ENCODE peak calls at places on chromosomes 5 and 9, in four cellular contexts. P is A549, C is K562, G is HepG2. D is an unnamed sample.

GRCh38 chr5:40503438-40503837 is 176.3 kb upstream of the PTGER4 start:
- DNase-seq in P (no peak), C (no peak), G (no peak), D (no peak)

GRCh38 chr5:142540774-142541466 is 145.0 kb downstream of the FGF1 start:
- DNase-seq in P (no peak), C (no peak), G (no peak), D (no peak)

GRCh38 chr9:26673276-26673675 is 219.3 kb downstream of the CAAP1 start:
- DNase-seq in P (no peak), C (no peak), G (no peak), D (no peak)

GRCh38 chr9:76629205-76629990 is 134.8 kb upstream of the PCA3 start:
- DNase-seq in P (no peak), C (no peak), G (no peak), D (no peak)

GRCh38 chr5:170896779-170897178 is 35.0 kb downstream of the RANBP17 start:
- DNase-seq in P (no peak), C (no peak), G (no peak), D (peak; percentile 88)

GRCh38 chr5:129852747-129853352 is 51.4 kb upstream of the CHSY3 start:
- DNase-seq in P (peak; percentile 43), C (peak; percentile 73), G (peak; percentile 56), D (peak; percentile 94)

GRCh38 chr5:52798952-52799351 is 11.2 kb downstream of the ITGA1 start:
- DNase-seq in P (no peak), C (no peak), G (no peak), D (no peak)

GRCh38 chr5:6471252-6471651 is 22.6 kb downstream of the UBE2QL1 start:
- DNase-seq in P (no peak), C (no peak), G (no peak), D (no peak)

GRCh38 chr5:158354958-158355357 is 496.0 kb upstream of the CLINT1 start:
- DNase-seq in P (no peak), C (no peak), G (no peak), D (no peak)

GRCh38 chr5:44360919-44361625 is 28.1 kb downstream of the FGF10 start:
- DNase-seq in P (no peak), C (no peak), G (no peak), D (no peak)

GRCh38 chr5:146828385-146828784 is 50.2 kb downstream of the PPP2R2B start:
- DNase-seq in P (no peak), C (no peak), G (no peak), D (no peak)

GRCh38 chr9:116394753-116395408 is 241.3 kb downstream of the PAPPA start:
- DNase-seq in P (no peak), C (no peak), G (no peak), D (no peak)

GRCh38 chr9:16921855-16922254 is 51.4 kb upstream of the BNC2 start:
- DNase-seq in P (no peak), C (no peak), G (no peak), D (peak; percentile 13)

GRCh38 chr5:127031863-127032232 is 1.5 kb upstream of the MARCHF3 start:
- DNase-seq in P (no peak), C (no peak), G (no peak), D (no peak)

GRCh38 chr5:122751293-122751753 is 23.6 kb upstream of the SNX2 start:
- DNase-seq in P (no peak), C (no peak), G (no peak), D (peak; percentile 49)

GRCh38 chr5:50738864-50739263 is 72.4 kb downstream of the PARP8 start:
- DNase-seq in P (no peak), C (no peak), G (no peak), D (no peak)

GRCh38 chr5:74639538-74640449 is 734 bp downstream of the ENC1 start:
- DNase-seq in P (no peak), C (no peak), G (no peak), D (no peak)

GRCh38 chr9:78954286-78954685 is 617.5 kb upstream of the TLE4 start:
- DNase-seq in P (no peak), C (no peak), G (no peak), D (no peak)

GRCh38 chr5:112006721-112007120 is 249.7 kb upstream of the NREP start:
- DNase-seq in P (no peak), C (no peak), G (no peak), D (no peak)

GRCh38 chr5:72427488-72428437 is 79.4 kb downstream of the ZNF366 start:
- DNase-seq in P (no peak), C (no peak), G (no peak), D (no peak)

GRCh38 chr5:119402555-119402954 is 46.7 kb downstream of the TNFAIP8 start:
- DNase-seq in P (no peak), C (no peak), G (no peak), D (no peak)

GRCh38 chr5:79846198-79846521 is 144.9 kb downstream of the MTX3 start:
- DNase-seq in P (no peak), C (no peak), G (no peak), D (no peak)

GRCh38 chr5:1892211-1892610 is 9.5 kb upstream of the IRX4 start:
- DNase-seq in P (no peak), C (no peak), G (no peak), D (no peak)

GRCh38 chr5:142514196-142514595 is 171.7 kb downstream of the FGF1 start:
- DNase-seq in P (no peak), C (no peak), G (no peak), D (no peak)

GRCh38 chr5:132475531-132475930 is 15.0 kb downstream of the IRF1 start:
- DNase-seq in P (no peak), C (no peak), G (peak; percentile 38), D (no peak)

GRCh38 chr5:16057277-16057676 is 122.3 kb downstream of the MARCHF11 start:
- DNase-seq in P (no peak), C (no peak), G (no peak), D (no peak)

GRCh38 chr9:121682926-121683485 is 31.6 kb downstream of the DAB2IP start:
- DNase-seq in P (no peak), C (no peak), G (no peak), D (no peak)

GRCh38 chr9:35488566-35489312 is 1.2 kb upstream of the RUSC2 start:
- DNase-seq in P (no peak), C (no peak), G (peak; percentile 52), D (no peak)

GRCh38 chr5:89988998-89989690 is 420.4 kb downstream of the CETN3 start:
- DNase-seq in P (no peak), C (no peak), G (no peak), D (no peak)

GRCh38 chr9:2178034-2178734 is 163.0 kb downstream of the SMARCA2 start:
- DNase-seq in P (no peak), C (no peak), G (no peak), D (no peak)

GRCh38 chr9:2181794-2182193 is 166.6 kb downstream of the SMARCA2 start:
- DNase-seq in P (no peak), C (peak; percentile 13), G (no peak), D (no peak)

GRCh38 chr9:2179557-2179956 is 164.4 kb downstream of the SMARCA2 start:
- DNase-seq in P (no peak), C (no peak), G (no peak), D (no peak)

GRCh38 chr9:2180704-2181103 is 165.6 kb downstream of the SMARCA2 start:
- DNase-seq in P (no peak), C (no peak), G (no peak), D (no peak)

GRCh38 chr9:2180171-2180570 is 165.0 kb downstream of the SMARCA2 start:
- DNase-seq in P (no peak), C (no peak), G (no peak), D (no peak)
- TF ChIP-seq JUN in P (no peak), C (no peak), G (no peak), D (no peak)

GRCh38 chr5:136056771-136057335 is 28.1 kb downstream of the TGFBI start:
- DNase-seq in P (no peak), C (no peak), G (no peak), D (no peak)

GRCh38 chr5:136058031-136058971 is 29.5 kb downstream of the TGFBI start:
- DNase-seq in P (peak; percentile 70), C (no peak), G (peak; percentile 99), D (no peak)

GRCh38 chr5:136056336-136056735 is 27.5 kb downstream of the TGFBI start:
- DNase-seq in P (no peak), C (no peak), G (no peak), D (no peak)

GRCh38 chr5:136058972-136059354 is 30.2 kb downstream of the TGFBI start:
- DNase-seq in P (no peak), C (no peak), G (no peak), D (no peak)

DNA sequence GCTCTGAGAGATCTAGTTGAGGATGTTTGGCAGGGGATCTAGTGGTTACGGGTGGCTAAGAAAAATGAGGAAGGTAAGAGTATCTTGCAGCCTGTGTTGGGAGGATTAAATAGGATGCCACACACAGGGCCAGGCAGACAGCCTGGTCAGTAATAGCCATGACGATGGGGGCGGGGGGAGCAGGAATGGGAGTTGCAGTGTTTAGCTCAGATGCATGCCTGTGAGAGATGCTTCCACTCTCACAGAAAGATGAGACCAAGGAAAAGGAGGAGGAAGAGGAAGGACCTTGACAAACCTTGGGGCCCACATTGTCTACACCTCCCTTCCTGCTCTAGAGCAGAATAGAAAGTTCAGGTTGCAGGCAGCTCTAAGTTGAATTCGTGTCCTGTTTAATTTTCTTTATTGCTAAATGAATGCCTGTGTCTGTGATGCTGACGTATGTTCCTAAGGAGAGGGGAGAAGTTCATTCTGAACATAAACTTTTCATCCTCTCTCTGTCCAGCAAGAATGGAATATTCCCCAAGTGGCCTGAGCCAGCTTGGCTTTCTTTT is 28.7 kb downstream of the TGFBI start:
- DNase-seq in P (no peak), C (no peak), G (no peak), D (no peak)
- TF ChIP-seq CHD2 in P (no peak), C (no peak), G (no peak), D (no peak)

GRCh38 chr5:173778152-173778782 is 109.9 kb upstream of the CPEB4 start:
- DNase-seq in P (no peak), C (no peak), G (no peak), D (no peak)

GRCh38 chr5:173780356-173781234 is 107.6 kb upstream of the CPEB4 start:
- DNase-seq in P (no peak), C (no peak), G (no peak), D (no peak)

GRCh38 chr5:173777669-173778068 is 110.5 kb upstream of the CPEB4 start:
- DNase-seq in P (no peak), C (no peak), G (no peak), D (no peak)

GRCh38 chr5:173777149-173777548 is 111.0 kb upstream of the CPEB4 start:
- DNase-seq in P (no peak), C (no peak), G (no peak), D (no peak)

DNA sequence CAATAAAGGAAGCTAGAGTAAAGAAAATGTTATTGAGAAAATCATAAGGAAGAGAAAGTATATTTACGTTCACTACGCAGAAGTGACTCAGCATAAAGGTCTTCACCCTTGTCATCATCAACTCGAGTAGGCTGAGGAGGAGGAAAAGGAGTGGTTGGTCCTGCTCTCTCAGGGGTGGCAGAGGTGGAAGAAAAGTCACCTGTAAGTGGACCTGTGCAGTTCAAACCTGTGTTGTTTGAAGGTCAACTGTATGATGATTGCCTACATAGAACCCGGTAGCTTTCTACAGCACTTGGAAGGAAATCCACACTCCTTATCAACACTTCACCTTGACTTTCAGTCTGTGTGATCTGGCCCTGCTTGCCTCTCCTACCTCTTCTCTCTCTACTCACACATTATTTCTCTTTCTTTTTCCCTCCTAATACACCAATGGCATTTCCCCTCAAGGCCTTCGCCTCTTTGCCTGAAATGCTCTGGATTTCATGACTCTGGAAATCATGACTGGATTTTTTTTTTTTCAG is 109.3 kb upstream of the CPEB4 start:
- DNase-seq in P (no peak), C (peak; percentile 43), G (no peak), D (no peak)
- TF ChIP-seq POLR2A in P (no peak), C (peak; percentile 34), G (no peak), D (no peak)

GRCh38 chr5:176736271-176736965 is 73.9 kb upstream of the UNC5A start:
- DNase-seq in P (no peak), C (no peak), G (no peak), D (no peak)
- TF ChIP-seq JUN in P (no peak), C (no peak), G (no peak), D (no peak)

GRCh38 chr5:67082941-67083340 is 113.7 kb downstream of the CD180 start:
- DNase-seq in P (no peak), C (no peak), G (no peak), D (no peak)
- TF ChIP-seq CHD2 in P (no peak), C (no peak), G (no peak), D (no peak)

D was measured in H1.